ENCODE peak calls at places on chromosomes 11 and 22, in ten cellular contexts. B is ACHN, S is GM23248, K is fibroblast of pulmonary artery, U is NAMALWA, H is HuH-7.5, Q is RWPE1, P is frontal cortex, I is adrenal gland, X is cardiac muscle cell. M is an unnamed sample.

GRCh38 chr11:124108158-124108557 is 7.1 kb upstream of the VWA5A start:
- DNase-seq in H (no peak), Q (no peak), X (peak; percentile 7), K (peak; percentile 60), P (no peak), I (no peak), U (peak; percentile 34), S (peak; percentile 13), B (peak; percentile 27), M (peak; percentile 66)

GRCh38 chr11:70471254-70471653 is 72.9 kb downstream of the CTTN start:
- DNase-seq in P (no peak), H (peak; percentile 62), S (peak; percentile 29), K (peak; percentile 47), B (no peak), Q (peak; percentile 48), I (no peak), U (peak; percentile 25), X (peak; percentile 57), M (peak; percentile 68)

GRCh38 chr11:63849691-63850090 is 10.8 kb downstream of the MARK2 start:
- DNase-seq in U (no peak), I (no peak), H (no peak), P (no peak), B (no peak), Q (no peak), K (no peak), S (no peak), X (no peak), M (no peak)

GRCh38 chr11:77074205-77074604 is 7.4 kb downstream of the CAPN5 start:
- DNase-seq in S (no peak), B (no peak), Q (no peak), P (no peak), I (peak; percentile 33), H (no peak), U (no peak), K (no peak), X (no peak), M (no peak)

GRCh38 chr11:107785401-107785800 is 73.2 kb downstream of the SLC35F2 start:
- DNase-seq in S (peak; percentile 64), I (no peak), X (no peak), H (no peak), U (no peak), Q (no peak), P (no peak), K (peak; percentile 23), B (peak; percentile 14), M (no peak)

GRCh38 chr22:37098976-37099577 is 10.4 kb downstream of the TMPRSS6 start:
- DNase-seq in K (no peak), I (no peak), B (no peak), Q (no peak), H (no peak), P (no peak), U (peak; percentile 26), S (no peak), X (no peak), M (no peak)

GRCh38 chr11:44894217-44894617 is 56.5 kb downstream of the TP53I11 start:
- DNase-seq in B (peak; percentile 54), U (peak; percentile 73), I (peak; percentile 74), H (peak; percentile 54), K (peak; percentile 76), P (peak; percentile 39), S (peak; percentile 80), X (peak; percentile 89), Q (peak; percentile 55), M (peak; percentile 67)

GRCh38 chr11:32034149-32034548 is 56.7 kb upstream of the RCN1 start:
- DNase-seq in P (no peak), K (peak; percentile 87), I (no peak), Q (no peak), B (peak; percentile 10), X (no peak), U (no peak), H (no peak), S (peak; percentile 97), M (no peak)

GRCh38 chr11:12787847-12788246 is 113.6 kb downstream of the TEAD1 start:
- DNase-seq in B (peak; percentile 52), Q (no peak), H (no peak), I (peak; percentile 34), U (no peak), K (peak; percentile 73), P (no peak), X (no peak), S (peak; percentile 89), M (no peak)

GRCh38 chr22:36818010-36818642 is 1.3 kb upstream of the PVALB start:
- DNase-seq in I (no peak), K (no peak), Q (peak; percentile 17), U (no peak), S (peak; percentile 41), X (no peak), H (no peak), P (no peak), B (no peak), M (no peak)

GRCh38 chr11:111334495-111335123 is 36.3 kb downstream of the POU2AF3 start:
- DNase-seq in U (no peak), H (no peak), S (no peak), X (no peak), K (no peak), B (no peak), P (no peak), I (no peak), Q (no peak), M (no peak)

GRCh38 chr11:31240340-31240904 is 129.1 kb downstream of the DCDC1 start:
- DNase-seq in I (peak; percentile 19), X (peak; percentile 70), S (peak; percentile 39), H (no peak), P (no peak), B (peak; percentile 63), U (peak; percentile 69), Q (no peak), K (peak; percentile 69), M (peak; percentile 72)

GRCh38 chr11:70916321-70916720 is 336.1 kb downstream of the SHANK2 start:
- DNase-seq in H (no peak), I (no peak), P (no peak), B (no peak), U (no peak), X (no peak), Q (no peak), K (no peak), S (no peak), M (no peak)

GRCh38 chr11:74675761-74676160 is 55.5 kb downstream of the CHRDL2 start:
- DNase-seq in H (no peak), B (no peak), K (no peak), X (no peak), U (no peak), I (no peak), S (no peak), P (no peak), Q (no peak), M (no peak)

M was measured in T47D.